ENCODE peak calls at places on chromosomes 16 and 17, in eight cellular contexts. D is nephron progenitor cell, G is psoas muscle, V is left ventricle myocardium inferior, N is MCF 10A, W is keratinocyte, L is AG09309, U is mesothelial cell of epicardium. K is an unnamed sample.

GRCh38 chr17:74369221-74369620 is 1.9 kb downstream of the GPR142 start:
- DNase-seq in N (peak), V (peak), L (no peak), D (peak), U (no peak), W (no peak), G (no peak), K (no peak)

GRCh38 chr17:59669944-59670343 is 37.3 kb downstream of the PTRH2 start:
- DNase-seq in L (no peak), V (no peak), N (no peak), G (no peak), W (no peak), U (no peak), D (no peak), K (no peak)

GRCh38 chr16:21156767-21157467 is 1.6 kb upstream of the LDAF1 start:
- DNase-seq in D (peak), G (no peak), L (peak), U (no peak), W (peak), N (peak), V (no peak), K (peak)

GRCh38 chr16:74713876-74714275 is 13.2 kb upstream of the MLKL start:
- DNase-seq in G (no peak), D (no peak), U (no peak), L (no peak), W (no peak), N (no peak), V (no peak), K (no peak)

GRCh38 chr17:12622726-12623125 is 43.0 kb upstream of the MYOCD start:
- DNase-seq in N (no peak), V (no peak), W (no peak), G (no peak), U (no peak), L (no peak), D (no peak), K (no peak)

GRCh38 chr16:28211758-28212531 is at the start of gene XPO6:
- DNase-seq in V (peak), D (peak), G (peak), W (peak), U (peak), N (peak), L (peak), K (peak)

GRCh38 chr16:28042856-28043255 is 20.7 kb downstream of the GSG1L start:
- DNase-seq in V (no peak), U (no peak), L (peak), D (no peak), G (no peak), N (no peak), W (no peak), K (no peak)

GRCh38 chr17:77120866-77121265 is 19.9 kb upstream of the SEC14L1 start:
- DNase-seq in V (peak), L (no peak), D (no peak), G (peak), N (no peak), W (no peak), U (no peak), K (no peak)

GRCh38 chr16:1357906-1358566 is 6.3 kb downstream of the GNPTG start:
- DNase-seq in W (no peak), V (no peak), G (no peak), U (no peak), N (no peak), D (no peak), L (no peak), K (no peak)

GRCh38 chr16:12091569-12092346 is 115.2 kb downstream of the SNX29 start:
- DNase-seq in G (no peak), U (no peak), L (no peak), D (no peak), V (no peak), W (no peak), N (no peak), K (no peak)

GRCh38 chr17:76000755-76001521 is at the start of gene CDK3:
- DNase-seq in U (no peak), D (no peak), G (peak), W (no peak), L (no peak), N (no peak), V (no peak), K (no peak)

GRCh38 chr16:69779724-69780123 is 17.6 kb downstream of the WWP2 start:
- DNase-seq in N (no peak), L (no peak), W (no peak), G (no peak), D (no peak), U (no peak), V (no peak), K (no peak)

GRCh38 chr17:80145076-80146075 is 1.6 kb downstream of the EIF4A3 start:
- DNase-seq in N (no peak), W (no peak), G (no peak), U (no peak), V (no peak), D (no peak), L (no peak), K (peak)

GRCh38 chr17:41917192-41917591 is 1.6 kb downstream of the ACLY start:
- DNase-seq in G (no peak), N (peak), D (no peak), V (no peak), W (no peak), L (peak), U (no peak), K (peak)

GRCh38 chr17:49687878-49688491 is 10.1 kb upstream of the SPOP start:
- DNase-seq in W (no peak), U (no peak), V (no peak), N (no peak), L (no peak), D (no peak), G (no peak), K (no peak)

GRCh38 chr17:16374129-16374528 is 6.8 kb upstream of the UBB start:
- DNase-seq in D (no peak), N (peak), W (no peak), V (no peak), L (peak), U (no peak), G (peak), K (peak)

GRCh38 chr17:35147313-35147982 is at the start of gene UNC45B:
- DNase-seq in U (no peak), N (no peak), W (no peak), L (no peak), D (no peak), V (peak), G (peak), K (no peak)

GRCh38 chr17:2549392-2550211 is 37.9 kb upstream of the METTL16 start:
- DNase-seq in G (no peak), W (no peak), N (no peak), V (no peak), L (no peak), D (no peak), U (no peak), K (peak)

GRCh38 chr17:50935201-50936124 is 69.3 kb upstream of the TOB1 start:
- DNase-seq in L (peak), V (no peak), G (peak), W (no peak), D (no peak), N (peak), U (no peak), K (peak)

GRCh38 chr16:57025941-57026777 is 36.8 kb downstream of the NLRC5 start:
- DNase-seq in L (no peak), G (no peak), N (no peak), D (no peak), U (no peak), W (no peak), V (no peak), K (no peak)

GRCh38 chr16:86899156-86899555 is 320.8 kb downstream of the FOXL1 start:
- DNase-seq in W (no peak), D (no peak), U (no peak), N (no peak), G (no peak), V (no peak), L (no peak), K (no peak)

GRCh38 chr16:30622455-30623032 is 12.4 kb upstream of the ZNF689 start:
- DNase-seq in W (no peak), G (no peak), L (no peak), N (no peak), U (no peak), V (no peak), D (no peak), K (peak)

GRCh38 chr16:30623558-30624283 is 13.5 kb upstream of the ZNF689 start:
- DNase-seq in G (no peak), D (no peak), V (no peak), W (no peak), N (no peak), L (no peak), U (no peak), K (peak)

GRCh38 chr16:30628628-30629342 is 18.6 kb upstream of the ZNF689 start:
- DNase-seq in L (no peak), W (no peak), N (peak), G (peak), D (peak), U (peak), V (peak), K (peak)

GRCh38 chr16:30621765-30622164 is 11.6 kb upstream of the ZNF689 start:
- DNase-seq in L (peak), W (no peak), G (no peak), N (peak), U (no peak), D (no peak), V (no peak), K (peak)

GRCh38 chr16:30626230-30626629 is 16.0 kb upstream of the ZNF689 start:
- DNase-seq in L (no peak), D (no peak), G (no peak), V (no peak), W (no peak), N (no peak), U (no peak), K (no peak)
- TF ChIP-seq CTCF in L (no peak), D (no peak), G (no peak), V (no peak), W (no peak), N (no peak), U (no peak), K (no peak)

GRCh38 chr16:89097528-89097846 is 3.8 kb downstream of the ACSF3 start:
- DNase-seq in L (no peak), D (no peak), W (no peak), N (no peak), U (no peak), V (no peak), G (no peak), K (no peak)

GRCh38 chr16:89095401-89095974 is 1.8 kb downstream of the ACSF3 start:
- DNase-seq in W (no peak), D (no peak), U (no peak), N (no peak), L (no peak), V (no peak), G (no peak), K (no peak)

GRCh38 chr16:89096768-89097527 is 3.3 kb downstream of the ACSF3 start:
- DNase-seq in N (no peak), D (no peak), W (no peak), U (no peak), L (no peak), G (no peak), V (no peak), K (no peak)

GRCh38 chr16:89094252-89094901 is 725 bp downstream of the ACSF3 start:
- DNase-seq in D (no peak), U (no peak), L (no peak), V (no peak), N (peak), W (peak), G (no peak), K (peak)

DNA sequence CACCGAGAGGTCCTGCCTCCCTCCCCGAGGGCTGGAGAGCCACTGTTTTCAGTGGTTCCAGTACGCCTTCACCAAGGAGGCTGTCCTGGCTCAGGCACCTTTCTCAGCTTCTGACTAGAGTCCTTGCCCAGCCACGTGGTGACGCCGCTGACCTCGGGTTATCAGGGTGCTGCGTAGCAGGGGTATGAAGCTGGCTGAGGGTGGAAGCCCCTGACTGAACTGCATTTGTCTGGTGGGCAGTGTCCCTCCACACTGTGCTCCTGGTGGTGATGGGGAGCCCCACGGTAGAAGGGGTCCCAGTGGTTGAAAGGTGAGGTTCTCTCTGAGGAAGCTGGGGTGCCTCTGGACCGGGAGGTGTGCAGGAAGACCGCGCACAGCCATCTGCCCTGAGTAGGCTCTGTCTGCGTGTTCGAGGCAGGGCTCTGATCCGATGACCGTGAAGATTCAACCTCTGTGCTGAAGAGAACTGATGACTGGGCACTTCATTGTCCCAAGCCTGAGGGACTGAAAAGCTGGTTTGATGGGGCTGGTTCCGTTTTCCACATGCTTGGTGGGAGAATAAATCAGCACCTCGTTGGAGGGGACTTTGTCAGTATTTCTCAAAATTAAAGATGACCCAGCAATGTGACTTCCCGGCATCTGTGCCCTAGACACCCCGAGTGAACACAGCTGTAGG is 2.5 kb downstream of the ACSF3 start:
- DNase-seq in V (no peak), L (no peak), G (no peak), W (no peak), D (no peak), U (no peak), N (no peak), K (no peak)
- TF ChIP-seq CTCF in V (no peak), L (no peak), G (no peak), W (no peak), D (no peak), U (no peak), N (no peak), K (no peak)

DNA sequence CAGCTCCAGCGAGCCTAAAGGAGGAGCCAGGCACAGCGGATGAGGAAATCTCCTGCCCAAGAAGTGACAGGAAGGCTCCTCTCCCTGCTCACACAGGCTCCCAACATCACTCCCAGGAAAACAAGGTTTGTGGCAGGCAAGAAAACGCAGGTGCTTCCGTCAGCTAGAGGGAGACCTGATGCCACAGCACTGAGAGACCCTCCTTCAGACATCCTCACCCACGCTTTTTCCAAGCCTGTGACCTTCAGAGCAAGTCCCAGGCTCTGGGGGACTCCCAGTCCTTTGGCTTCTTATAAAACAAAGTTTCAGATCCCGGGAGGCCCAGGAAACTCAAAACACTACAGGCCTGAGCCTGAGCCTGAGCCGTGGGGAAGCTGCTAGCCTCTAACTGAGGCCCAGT is 89.6 kb downstream of the ZNF423 start:
- DNase-seq in G (no peak), W (no peak), V (no peak), D (no peak), L (no peak), N (no peak), U (no peak), K (no peak)
- TF ChIP-seq CTCF in G (no peak), W (no peak), V (no peak), D (no peak), L (no peak), N (no peak), U (no peak), K (no peak)

DNA sequence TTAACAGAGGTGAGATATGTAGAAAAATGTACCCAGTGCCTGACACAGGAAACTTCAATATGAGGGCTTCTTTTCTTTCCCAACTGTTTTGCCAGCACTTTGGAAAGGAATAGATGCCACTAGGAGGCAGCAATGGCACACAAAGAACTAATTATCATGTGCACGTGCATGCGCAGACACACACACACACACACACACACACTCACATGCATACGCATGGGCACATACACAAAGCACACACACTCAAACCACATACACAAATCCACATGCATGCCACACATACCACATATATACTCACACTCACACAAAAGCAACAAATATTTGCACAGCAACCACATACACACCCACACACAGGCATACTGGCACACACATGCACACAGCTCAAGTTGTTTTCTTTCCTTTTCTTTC is 8.8 kb upstream of the CEP112 start:
- DNase-seq in N (peak), U (no peak), L (peak), D (peak), G (no peak), W (peak), V (no peak), K (peak)
- TF ChIP-seq CTCF in N (peak), U (no peak), L (peak), D (peak), G (peak), W (peak), V (peak), K (peak)

GRCh38 chr17:62763891-62764600 is 44.1 kb downstream of the MARCHF10 start:
- DNase-seq in W (no peak), D (no peak), N (no peak), V (no peak), L (no peak), U (peak), G (no peak), K (no peak)

GRCh38 chr17:62757518-62757951 is 50.6 kb downstream of the MARCHF10 start:
- DNase-seq in V (no peak), L (no peak), G (no peak), U (no peak), W (no peak), N (no peak), D (peak), K (no peak)

GRCh38 chr17:62761884-62762283 is 46.2 kb downstream of the MARCHF10 start:
- DNase-seq in D (no peak), W (peak), N (peak), V (no peak), G (no peak), L (no peak), U (no peak), K (peak)

GRCh38 chr17:62760888-62761267 is 47.2 kb downstream of the MARCHF10 start:
- DNase-seq in G (no peak), U (no peak), N (no peak), L (no peak), D (no peak), V (no peak), W (no peak), K (no peak)

DNA sequence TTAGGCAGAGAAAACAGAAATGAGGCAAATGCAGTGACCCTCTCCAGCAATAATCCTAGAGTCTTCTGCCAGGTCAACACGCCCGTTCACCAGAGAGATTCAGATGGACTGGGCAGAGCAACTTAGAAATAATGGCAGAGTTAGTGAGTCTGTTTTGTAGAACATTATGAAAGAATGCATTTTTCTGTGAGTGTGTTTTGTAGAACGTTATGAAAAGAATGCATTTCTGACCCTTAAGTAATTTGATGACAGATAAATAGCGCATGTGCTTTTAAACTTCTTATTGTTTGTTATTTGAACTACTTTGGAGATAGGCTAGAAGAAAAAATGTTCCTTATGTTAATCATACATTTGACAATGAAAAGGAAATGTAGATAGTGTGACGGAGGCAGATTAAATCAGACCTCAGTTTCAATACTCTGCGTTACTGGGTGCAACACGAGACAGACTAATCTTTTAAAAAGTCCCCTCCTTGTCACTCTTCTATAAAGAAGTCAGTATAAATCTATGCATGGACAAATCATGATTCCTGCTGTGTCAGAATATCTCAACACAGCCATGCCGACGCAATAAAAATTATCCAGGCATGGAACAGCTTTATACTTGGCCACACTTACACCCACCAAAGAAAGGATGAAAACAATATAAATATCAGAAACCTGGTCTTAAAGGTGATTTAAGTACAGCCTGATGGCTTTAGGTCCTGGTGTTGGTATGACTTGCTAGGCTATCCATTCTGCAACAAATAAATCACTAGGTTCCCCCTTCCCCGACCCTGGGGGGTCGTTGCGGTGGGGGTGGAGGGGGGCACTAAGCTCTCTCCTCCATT is 47.8 kb downstream of the MARCHF10 start:
- DNase-seq in L (peak), N (no peak), W (no peak), U (no peak), V (no peak), D (no peak), G (no peak), K (no peak)
- TF ChIP-seq CTCF in L (no peak), N (no peak), W (no peak), U (no peak), V (no peak), D (no peak), G (no peak), K (no peak)

GRCh38 chr16:89918453-89919347 is at the start of gene MC1R:
- DNase-seq in L (no peak), U (peak), N (no peak), V (no peak), D (peak), G (peak), W (no peak), K (no peak)
- TF ChIP-seq CTCF in L (peak), U (no peak), N (no peak), V (peak), D (peak), G (peak), W (peak), K (peak)

GRCh38 chr16:54361246-54361645 is 74.7 kb upstream of the IRX3 start:
- DNase-seq in W (no peak), N (no peak), D (no peak), G (no peak), L (no peak), V (no peak), U (no peak), K (no peak)

GRCh38 chr16:54359555-54359954 is 73.0 kb upstream of the IRX3 start:
- DNase-seq in V (no peak), G (no peak), L (no peak), N (no peak), U (no peak), W (no peak), D (no peak), K (no peak)

GRCh38 chr16:54363760-54364159 is 77.2 kb upstream of the IRX3 start:
- DNase-seq in L (no peak), G (no peak), U (no peak), V (no peak), W (no peak), N (no peak), D (no peak), K (no peak)

GRCh38 chr16:54362801-54363200 is 76.2 kb upstream of the IRX3 start:
- DNase-seq in D (no peak), N (no peak), L (no peak), V (no peak), U (no peak), G (no peak), W (no peak), K (no peak)

GRCh38 chr16:54361813-54362212 is 75.2 kb upstream of the IRX3 start:
- DNase-seq in G (no peak), D (no peak), N (no peak), U (no peak), W (no peak), L (no peak), V (no peak), K (no peak)
- TF ChIP-seq CTCF in G (no peak), D (no peak), N (no peak), U (no peak), W (no peak), L (peak), V (no peak), K (no peak)

GRCh38 chr17:83203472-83204221 is 124.2 kb downstream of the METRNL start:
- DNase-seq in U (no peak), L (no peak), V (peak), G (peak), W (no peak), D (no peak), N (no peak), K (no peak)
- TF ChIP-seq CTCF in U (no peak), L (no peak), V (no peak), G (no peak), W (no peak), D (no peak), N (no peak), K (no peak)